ENCODE peak calls at places on chromosome 22, in seven cellular contexts. K is AG04450; U is EH; B is kidney; E is stimulated activated CD8-positive, alpha-beta memory T cell treated with anti-CD3 and anti-CD28 coated beads, Interleukin-7, amount 100 ng/mL, for 24 hours; O is AG04449; S is progenitor cell of endocrine pancreas. N is an unnamed sample.
A peak's percentile ranks its signal among the peaks of the same experiment; 100 is the strongest.

GRCh38 chr22:39144101-39144815 is 8.2 kb downstream of the CBX7 start:
- DNase-seq in B (peak; percentile 83), U (peak; percentile 72), E (no peak), K (no peak), O (no peak), S (no peak), N (no peak)

GRCh38 chr22:20571531-20572007 is 64.2 kb downstream of the MED15 start:
- DNase-seq in O (no peak), U (peak; percentile 35), S (no peak), B (no peak), K (no peak), E (no peak), N (peak; percentile 85)

GRCh38 chr22:49564666-49565515 is 262.8 kb downstream of the BRD1 start:
- DNase-seq in S (no peak), U (no peak), B (peak; percentile 41), O (no peak), E (no peak), K (no peak), N (peak; percentile 35)

GRCh38 chr22:39117585-39118191 is 20.6 kb downstream of the APOBEC3H start:
- DNase-seq in B (no peak), O (no peak), U (peak; percentile 53), K (no peak), S (no peak), E (peak; percentile 52), N (no peak)

GRCh38 chr22:30575011-30575671 is 676 bp upstream of the GAL3ST1 start:
- DNase-seq in B (no peak), U (peak; percentile 67), S (no peak), O (no peak), E (no peak), K (peak; percentile 38), N (no peak)

GRCh38 chr22:44307509-44308169 is 5.1 kb downstream of the SHISAL1 start:
- DNase-seq in O (no peak), K (no peak), S (no peak), U (no peak), B (no peak), E (no peak), N (no peak)

GRCh38 chr22:32203181-32204105 is 1.4 kb downstream of the RFPL2 start:
- DNase-seq in E (no peak), O (no peak), B (no peak), S (no peak), K (no peak), U (no peak), N (peak; percentile 48)

GRCh38 chr22:48740086-48740730 is 1087.5 kb downstream of the BRD1 start:
- DNase-seq in E (no peak), S (no peak), U (no peak), B (peak; percentile 57), K (no peak), O (no peak), N (no peak)

GRCh38 chr22:49015459-49015858 is 812.2 kb downstream of the BRD1 start:
- DNase-seq in B (peak; percentile 60), O (no peak), S (no peak), U (no peak), K (no peak), E (no peak), N (peak; percentile 37)

GRCh38 chr22:39396156-39396796 is 3.3 kb upstream of the TAB1 start:
- DNase-seq in U (peak; percentile 25), K (no peak), O (no peak), B (peak; percentile 54), S (no peak), E (no peak), N (no peak)

GRCh38 chr22:40444483-40444787 is 74.0 kb downstream of the SGSM3 start:
- DNase-seq in U (no peak), O (no peak), K (no peak), S (no peak), B (no peak), E (no peak), N (no peak)

GRCh38 chr22:38940985-38941384 is 16.4 kb upstream of the APOBEC3A start:
- DNase-seq in O (no peak), U (no peak), B (no peak), E (no peak), S (no peak), K (no peak), N (no peak)

GRCh38 chr22:37176464-37177061 is 11.5 kb downstream of the C1QTNF6 start:
- DNase-seq in B (peak; percentile 86), O (no peak), S (no peak), K (no peak), U (peak; percentile 91), E (no peak), N (no peak)

GRCh38 chr22:20249797-20250354 is 18.2 kb downstream of the RTN4R start:
- DNase-seq in U (peak; percentile 30), S (no peak), K (no peak), B (no peak), E (no peak), O (no peak), N (no peak)

GRCh38 chr22:28425211-28425610 is 254.4 kb downstream of the TTC28 start:
- DNase-seq in U (no peak), O (no peak), B (no peak), K (no peak), S (no peak), E (no peak), N (no peak)

GRCh38 chr22:41417622-41418390 is 28.8 kb downstream of the TOB2 start:
- DNase-seq in O (no peak), B (peak; percentile 97), S (no peak), E (no peak), K (no peak), U (peak; percentile 45), N (no peak)

GRCh38 chr22:19815823-19816290 is 38.8 kb downstream of the GNB1L start:
- DNase-seq in O (no peak), U (no peak), S (no peak), K (no peak), E (no peak), B (peak; percentile 58), N (no peak)

N was measured in H1.